ENCODE peak calls at places on chromosome 14, in seven cellular contexts. H is hepatocyte, O is AG09319, R is GM13977, V is endothelial cell, G is A549, Y is psoas muscle. U is an unnamed sample.

GRCh38 chr14:91872517-91873470 is 5.5 kb upstream of the TC2N start:
- DNase-seq in H (no peak), Y (peak), G (peak), R (no peak), V (no peak), O (peak), U (no peak)

GRCh38 chr14:55847766-55848165 is 267.8 kb downstream of the KTN1 start:
- DNase-seq in R (no peak), O (no peak), V (no peak), Y (no peak), G (no peak), H (no peak), U (no peak)

GRCh38 chr14:105337966-105338365 is 23.4 kb downstream of the PACS2 start:
- DNase-seq in G (no peak), R (no peak), Y (peak), H (no peak), V (no peak), O (no peak), U (no peak)

GRCh38 chr14:94769413-94770250 is at the start of gene GSC:
- DNase-seq in O (peak), R (no peak), V (peak), G (peak), H (peak), Y (peak), U (no peak)

GRCh38 chr14:70640938-70641547 is 673 bp upstream of the TTC9 start:
- DNase-seq in V (peak), Y (peak), O (no peak), H (peak), G (peak), R (peak), U (peak)

GRCh38 chr14:51093371-51094281 is 1.3 kb downstream of the TRIM9 start:
- DNase-seq in Y (no peak), O (no peak), V (peak), R (peak), H (peak), G (peak), U (peak)

GRCh38 chr14:95025941-95026340 is 131.4 kb downstream of the DICER1 start:
- DNase-seq in O (no peak), G (no peak), V (no peak), H (no peak), Y (no peak), R (no peak), U (no peak)

GRCh38 chr14:39396448-39396847 is 35.8 kb downstream of the FBXO33 start:
- DNase-seq in O (no peak), R (no peak), V (no peak), H (no peak), Y (no peak), G (no peak), U (no peak)

GRCh38 chr14:100035700-100036099 is 29.5 kb upstream of the EVL start:
- DNase-seq in O (no peak), R (no peak), H (no peak), V (no peak), Y (no peak), G (no peak), U (no peak)

GRCh38 chr14:74549588-74549987 is 56.0 kb downstream of the ISCA2 start:
- DNase-seq in G (peak), Y (peak), V (no peak), O (no peak), H (no peak), R (no peak), U (no peak)
- TF ChIP-seq CTCF in G (peak), Y (no peak), V (no peak), O (peak), H (peak), R (peak), U (peak)

GRCh38 chr14:63297387-63297786 is 21.3 kb downstream of the GPHB5 start:
- DNase-seq in H (no peak), R (no peak), G (no peak), Y (no peak), V (no peak), O (no peak), U (no peak)

GRCh38 chr14:63300854-63301253 is 17.9 kb downstream of the GPHB5 start:
- DNase-seq in H (no peak), R (no peak), O (no peak), V (no peak), G (no peak), Y (no peak), U (no peak)

DNA sequence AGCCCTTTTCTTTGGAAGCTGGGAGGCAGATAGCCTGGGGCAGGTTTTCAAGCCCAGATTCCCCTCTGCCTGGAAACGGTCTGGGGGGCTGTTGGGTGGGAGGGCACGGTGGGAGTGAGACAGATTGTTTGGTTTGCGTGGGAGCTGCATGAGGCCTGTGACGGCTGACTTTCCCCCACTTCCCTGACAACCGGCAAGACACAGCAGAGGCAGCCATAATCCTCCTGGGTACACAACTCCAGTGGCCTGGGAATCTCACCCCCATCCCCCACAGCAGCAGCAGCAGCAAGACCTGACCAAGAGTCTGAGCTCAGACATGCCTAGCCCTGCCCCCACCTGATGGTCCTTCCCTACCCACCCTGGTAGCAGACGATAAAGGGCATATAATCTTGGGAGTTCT is 16.6 kb downstream of the GPHB5 start:
- DNase-seq in Y (no peak), G (no peak), O (no peak), H (no peak), R (no peak), V (no peak), U (no peak)
- TF ChIP-seq CTCF in Y (no peak), G (no peak), O (no peak), H (no peak), R (no peak), V (no peak), U (no peak)

DNA sequence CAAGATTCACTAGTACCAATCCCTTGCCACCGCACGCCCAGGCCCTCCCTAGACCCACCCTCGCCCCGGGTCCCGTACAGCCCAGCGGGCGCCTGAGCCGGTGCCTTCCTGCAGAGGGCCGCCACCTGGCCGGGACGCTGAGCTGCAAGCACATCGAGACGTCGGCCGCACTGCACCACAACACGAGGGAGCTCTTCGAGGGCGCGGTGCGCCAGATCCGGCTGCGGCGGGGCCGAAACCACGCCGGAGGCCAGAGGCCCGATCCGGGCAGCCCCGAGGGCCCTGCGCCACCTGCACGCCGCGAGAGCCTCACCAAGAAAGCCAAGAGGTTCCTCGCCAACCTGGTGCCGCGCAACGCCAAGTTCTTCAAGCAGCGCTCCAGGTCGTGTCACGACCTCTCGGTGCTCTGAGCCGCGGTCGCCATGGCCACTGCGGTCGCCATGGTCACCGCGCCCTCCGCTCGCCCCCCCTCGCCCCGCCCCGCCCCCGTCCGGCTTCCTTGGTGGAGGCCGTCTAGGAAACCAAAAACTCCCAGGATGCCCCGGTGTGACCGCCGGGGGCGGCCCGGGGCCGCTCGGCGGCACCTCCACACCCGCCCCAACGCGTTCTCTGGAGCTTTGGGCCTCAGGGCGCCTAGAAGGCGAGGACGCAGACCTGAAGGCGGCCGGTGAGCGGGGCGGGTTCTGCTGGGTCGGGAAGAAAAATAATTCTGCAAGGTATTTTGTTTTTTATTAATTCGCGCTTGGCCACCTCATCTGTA is 3.7 kb downstream of the REM2 start:
- DNase-seq in O (no peak), H (peak), Y (peak), R (peak), V (peak), G (peak), U (peak)
- TF ChIP-seq CTCF in O (no peak), H (peak), Y (no peak), R (peak), V (no peak), G (no peak), U (peak)

GRCh38 chr14:36773558-36773957 is 111.9 kb downstream of the PAX9 start:
- DNase-seq in R (no peak), V (no peak), H (no peak), O (no peak), G (peak), Y (no peak), U (no peak)

GRCh38 chr14:36767603-36768281 is 106.1 kb downstream of the PAX9 start:
- DNase-seq in V (no peak), Y (no peak), H (no peak), R (no peak), O (no peak), G (no peak), U (no peak)

GRCh38 chr14:36771256-36771655 is 109.6 kb downstream of the PAX9 start:
- DNase-seq in O (no peak), G (peak), Y (no peak), V (no peak), R (no peak), H (peak), U (no peak)

GRCh38 chr14:36768638-36769337 is 107.1 kb downstream of the PAX9 start:
- DNase-seq in R (no peak), O (no peak), V (no peak), Y (no peak), H (no peak), G (no peak), U (no peak)

DNA sequence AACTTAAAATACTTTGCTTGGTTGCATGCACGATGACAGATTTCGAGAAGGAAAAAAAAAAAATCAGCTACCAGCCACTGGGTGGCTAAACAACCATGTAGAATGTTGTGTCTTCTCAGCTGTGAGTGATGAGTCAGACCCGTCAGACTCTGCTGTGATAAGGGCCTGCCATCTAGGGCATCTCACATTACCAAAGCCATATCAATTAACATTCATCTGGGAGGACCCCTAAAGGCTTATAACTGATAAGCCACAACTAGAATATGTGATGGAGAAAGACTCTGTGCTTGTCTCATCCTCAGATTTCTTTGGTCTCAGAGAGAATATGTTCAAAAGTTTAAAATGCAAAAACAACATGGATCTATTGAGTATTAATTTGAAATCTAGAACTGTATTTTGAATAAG is 111.5 kb downstream of the PAX9 start:
- DNase-seq in V (no peak), H (peak), O (no peak), G (peak), R (no peak), Y (no peak), U (no peak)
- TF ChIP-seq CTCF in V (no peak), H (peak), O (peak), G (peak), R (no peak), Y (no peak), U (no peak)

GRCh38 chr14:68074765-68075381 is 255.3 kb downstream of the RAD51B start:
- DNase-seq in H (no peak), R (no peak), G (peak), Y (no peak), O (no peak), V (no peak), U (no peak)
- TF ChIP-seq CTCF in H (no peak), R (peak), G (no peak), Y (no peak), O (no peak), V (no peak), U (no peak)

U was measured in GM13976.